ENCODE peak calls at places on chromosome 17, in six cellular contexts. M, D, Z, L, G and B are unnamed samples.

GRCh38 chr17:59963738-59964454 is 644 bp downstream of the RNFT1 start:
- DNase-seq in Z (peak; percentile 73), M (no peak), D (peak; percentile 65), L (peak; percentile 60), G (peak; percentile 58), B (no peak)

GRCh38 chr17:34366529-34367107 is 3.6 kb upstream of the CCL1 start:
- DNase-seq in M (no peak), G (no peak), D (no peak), Z (no peak), L (no peak), B (no peak)

GRCh38 chr17:51445934-51446333 is 185.6 kb downstream of the UTP18 start:
- DNase-seq in G (no peak), Z (no peak), D (no peak), M (no peak), L (no peak), B (no peak)

GRCh38 chr17:66088173-66088572 is 103.8 kb downstream of the CEP112 start:
- DNase-seq in G (no peak), M (no peak), D (no peak), Z (no peak), L (no peak), B (no peak)

GRCh38 chr17:29178750-29179231 is 1.4 kb downstream of the MYO18A start:
- DNase-seq in M (no peak), D (no peak), L (no peak), Z (no peak), G (no peak), B (no peak)

GRCh38 chr17:31433811-31434210 is 42.3 kb downstream of the RAB11FIP4 start:
- DNase-seq in D (no peak), M (no peak), Z (no peak), G (no peak), L (no peak), B (no peak)

GRCh38 chr17:59001158-59001814 is 105.4 kb downstream of the TRIM37 start:
- DNase-seq in G (no peak), L (no peak), Z (no peak), M (no peak), D (no peak), B (peak; percentile 78)

GRCh38 chr17:2138768-2139167 is 83.9 kb downstream of the HIC1 start:
- DNase-seq in L (no peak), M (no peak), G (peak; percentile 50), D (peak; percentile 39), Z (no peak), B (peak; percentile 38)

GRCh38 chr17:78925234-78925633 is at the start of gene TIMP2:
- DNase-seq in Z (peak; percentile 98), D (peak; percentile 88), M (peak; percentile 90), L (peak; percentile 94), G (peak; percentile 90), B (no peak)

GRCh38 chr17:3026125-3026855 is 37.1 kb downstream of the OR1D5 start:
- DNase-seq in L (no peak), D (no peak), G (no peak), Z (no peak), M (no peak), B (no peak)

GRCh38 chr17:14541714-14542113 is 240.8 kb downstream of the HS3ST3B1 start:
- DNase-seq in D (no peak), L (no peak), Z (no peak), G (no peak), M (no peak), B (no peak)

GRCh38 chr17:8466466-8466865 is 30.8 kb downstream of the NDEL1 start:
- DNase-seq in G (no peak), D (no peak), M (no peak), Z (no peak), L (no peak), B (no peak)

GRCh38 chr17:63116228-63116627 is 150.2 kb downstream of the TANC2 start:
- DNase-seq in G (peak; percentile 14), Z (no peak), L (peak; percentile 59), D (no peak), M (no peak), B (no peak)

GRCh38 chr17:57121308-57122042 is 36.4 kb downstream of the AKAP1 start:
- DNase-seq in Z (no peak), L (peak; percentile 74), M (no peak), D (no peak), G (peak; percentile 65), B (no peak)

GRCh38 chr17:50534979-50535326 is 2.4 kb downstream of the EPN3 start:
- DNase-seq in M (no peak), D (no peak), G (no peak), L (no peak), Z (no peak), B (no peak)

GRCh38 chr17:39461911-39462641 is 790 bp downstream of the CDK12 start:
- DNase-seq in Z (no peak), M (peak; percentile 84), G (peak; percentile 64), L (no peak), D (peak; percentile 31), B (peak; percentile 31)

DNA sequence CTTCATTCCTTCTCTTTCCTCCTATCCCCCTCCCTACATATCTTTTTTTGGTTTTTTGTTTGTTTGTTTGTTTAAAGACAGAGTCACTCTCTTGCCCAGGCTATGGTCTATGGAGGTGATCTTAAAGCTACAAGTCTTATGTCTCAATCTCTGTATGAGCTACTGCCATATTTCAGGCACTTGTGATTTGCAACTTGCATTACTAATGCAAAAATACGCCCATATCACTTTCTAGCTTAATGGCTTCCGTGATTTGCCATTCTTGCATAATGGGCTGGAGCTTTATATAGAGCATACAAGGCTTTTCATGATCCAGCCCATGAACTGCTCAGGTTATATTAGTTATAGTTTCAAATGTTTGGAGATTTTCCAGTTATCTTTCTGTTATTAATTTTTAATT is 7.5 kb downstream of the CFAP97D1 start:
- DNase-seq in D (no peak), Z (no peak), L (no peak), G (no peak), M (no peak), B (no peak)
- TF ChIP-seq CTCF in D (no peak), Z (no peak), L (no peak), G (no peak), M (no peak), B (no peak)

GRCh38 chr17:77371888-77372443 is 231.2 kb downstream of the SEC14L1 start:
- DNase-seq in L (peak; percentile 53), D (peak; percentile 19), M (no peak), Z (no peak), G (no peak), B (no peak)
- H3K4me3 ChIP-seq in L (peak overlapping the region; percentile 97), D (peak overlapping the region; percentile 79), M (peak overlapping the region; percentile 97), Z (peak overlapping the region; percentile 95), G (no peak overlapping the region), B (no peak overlapping the region)

DNA sequence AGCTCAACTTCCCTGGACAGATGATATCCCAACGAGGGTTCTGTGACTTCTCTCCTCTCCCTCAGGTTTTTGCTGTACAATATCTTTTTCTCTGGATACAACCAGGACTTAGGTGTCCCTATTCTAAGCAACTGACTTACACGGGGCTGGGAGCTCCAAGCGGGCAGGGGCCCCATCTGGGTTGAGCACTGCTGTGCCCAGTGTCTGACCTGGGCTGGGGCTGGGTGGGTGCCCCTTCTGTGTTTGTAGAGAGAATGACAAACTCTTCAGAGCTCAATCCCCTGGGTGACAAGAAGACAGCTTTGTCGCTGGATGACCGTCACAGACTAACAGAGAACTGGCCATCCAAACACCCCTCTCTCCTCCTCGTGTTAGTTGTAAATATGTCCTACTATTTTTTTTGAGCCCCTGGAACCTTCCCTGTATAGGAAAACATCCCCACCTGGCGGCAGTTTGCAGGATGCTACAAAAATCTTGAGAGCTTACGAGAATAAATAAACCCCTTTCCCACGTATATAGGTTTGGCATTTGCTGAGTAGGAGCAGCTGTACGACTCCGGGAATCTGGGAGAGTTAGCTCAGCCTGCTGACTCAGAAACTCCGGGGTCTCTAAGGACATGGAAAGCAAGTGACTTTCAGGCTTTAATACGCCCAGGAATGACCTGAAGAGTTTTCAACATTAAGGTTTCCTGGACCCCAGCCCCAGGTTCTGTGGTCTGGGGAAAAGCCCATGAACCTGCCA is 23.7 kb upstream of the RCVRN start:
- DNase-seq in L (peak; percentile 81), M (no peak), Z (no peak), G (peak; percentile 79), D (no peak), B (no peak)
- TF ChIP-seq CTCF in L (peak; percentile 69), M (no peak), Z (peak; percentile 46), G (peak; percentile 72), D (peak; percentile 35), B (peak; percentile 35)

GRCh38 chr17:76701471-76701967 is 9.2 kb downstream of the MXRA7 start:
- DNase-seq in L (peak; percentile 24), M (no peak), Z (no peak), G (no peak), D (no peak), B (no peak)
- H3K4me3 ChIP-seq in L (no peak overlapping the region), M (peak overlapping the region; percentile 62), Z (peak overlapping the region; percentile 41), G (no peak overlapping the region), D (no peak overlapping the region), B (no peak overlapping the region)

DNA sequence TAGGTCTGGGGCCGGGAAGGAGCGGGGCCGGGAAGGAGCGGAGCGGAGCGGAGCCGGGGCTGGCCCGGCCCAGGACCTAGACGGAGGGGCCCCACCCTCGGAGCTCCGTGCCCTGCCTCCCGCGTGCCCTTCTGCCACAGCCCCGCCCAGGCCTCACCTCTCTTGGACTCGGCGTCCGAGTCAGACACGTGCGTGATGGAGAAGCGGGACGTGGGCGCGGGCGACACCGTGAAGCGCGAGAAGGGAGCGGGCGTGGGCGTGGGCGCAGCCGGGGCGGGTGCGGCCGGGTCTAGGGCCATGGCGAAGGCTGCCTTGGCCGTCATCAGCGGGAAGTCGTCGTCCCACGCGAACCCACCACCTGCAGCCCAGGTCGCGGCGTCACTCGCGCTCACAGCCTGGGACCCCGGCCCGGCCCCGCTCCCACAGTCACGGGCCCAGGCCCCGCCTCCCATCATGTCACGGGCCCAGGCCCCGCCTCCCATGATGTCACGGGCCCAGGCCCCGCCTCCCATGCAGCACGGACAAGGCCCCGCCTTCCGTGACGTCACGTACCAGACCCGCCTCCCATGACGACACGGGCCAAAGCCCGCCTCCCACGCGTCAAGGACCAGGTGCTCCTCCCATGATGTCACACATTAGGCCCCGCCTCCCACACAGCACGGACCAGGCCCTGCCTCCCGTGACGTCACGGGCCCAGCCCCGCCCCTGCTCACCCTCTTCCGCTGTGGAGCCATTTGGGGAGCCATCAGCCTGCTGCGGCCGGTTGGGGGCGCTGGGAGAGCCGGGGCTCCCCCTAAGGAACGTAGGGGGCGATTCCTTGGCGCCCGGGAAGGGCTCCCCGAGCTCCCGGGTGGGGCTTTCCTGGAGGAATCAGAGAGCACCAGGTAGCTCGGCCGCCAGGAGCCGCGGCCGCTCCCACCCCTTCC is 45.8 kb upstream of the PVALEF start:
- DNase-seq in Z (peak; percentile 87), G (peak; percentile 80), D (peak; percentile 12), L (peak; percentile 95), M (no peak), B (peak; percentile 78)
- TF ChIP-seq CTCF in Z (no peak), G (peak; percentile 17), D (no peak), L (peak; percentile 45), M (no peak), B (no peak)

GRCh38 chr17:1010086-1010450 is 13.1 kb downstream of the TIMM22 start:
- DNase-seq in L (no peak), D (no peak), M (no peak), G (no peak), Z (no peak), B (no peak)

GRCh38 chr17:1009411-1010085 is 12.6 kb downstream of the TIMM22 start:
- DNase-seq in Z (no peak), D (no peak), L (no peak), G (no peak), M (peak; percentile 76), B (no peak)

GRCh38 chr17:1010586-1010985 is 13.7 kb downstream of the TIMM22 start:
- DNase-seq in L (no peak), D (no peak), Z (no peak), G (no peak), M (no peak), B (no peak)

GRCh38 chr17:1011760-1012735 is 15.1 kb downstream of the TIMM22 start:
- DNase-seq in Z (no peak), L (no peak), D (no peak), M (peak; percentile 71), G (no peak), B (no peak)

GRCh38 chr17:1011138-1011537 is 14.2 kb downstream of the TIMM22 start:
- DNase-seq in D (no peak), G (no peak), L (no peak), M (no peak), Z (no peak), B (no peak)
- H3K4me3 ChIP-seq in D (no peak overlapping the region), G (no peak overlapping the region), L (no peak overlapping the region), M (no peak overlapping the region), Z (no peak overlapping the region), B (no peak overlapping the region)